ENCODE peak calls at places on chromosomes 5 and 9, in ten cellular contexts. One of them, this sample, is unnamed.

GRCh38 chr5:118552731-118553360 is 435.5 kb downstream of the DTWD2 start:
- DNase-seq in body of pancreas: no peak
- DNase-seq in HT1080: no peak
- DNase-seq in mammary epithelial cell: no peak
- DNase-seq in Kasumi-1: no peak
- DNase-seq in retinal pigment epithelial cell: no peak
- DNase-seq in astrocyte of the spinal cord: no peak
- DNase-seq in neural progenitor cell: no peak
- DNase-seq in activated CD4-positive, alpha-beta T cell treated with anti-CD3 and anti-CD28 coated beads for 48 hours: no peak
- DNase-seq in mesothelial cell of epicardium: no peak
- DNase-seq in this sample: no peak

GRCh38 chr5:154478224-154478565 is at the start of gene HAND1:
- DNase-seq in body of pancreas: peak; percentile 59
- DNase-seq in HT1080: no peak
- DNase-seq in mammary epithelial cell: no peak
- DNase-seq in Kasumi-1: no peak
- DNase-seq in retinal pigment epithelial cell: no peak
- DNase-seq in astrocyte of the spinal cord: no peak
- DNase-seq in neural progenitor cell: peak; percentile 92
- DNase-seq in activated CD4-positive, alpha-beta T cell treated with anti-CD3 and anti-CD28 coated beads for 48 hours: no peak
- DNase-seq in mesothelial cell of epicardium: peak; percentile 83
- DNase-seq in this sample: peak; percentile 55

GRCh38 chr5:119919279-119919678 is 289.9 kb downstream of the FAM170A start:
- DNase-seq in body of pancreas: no peak
- DNase-seq in HT1080: no peak
- DNase-seq in mammary epithelial cell: no peak
- DNase-seq in Kasumi-1: no peak
- DNase-seq in retinal pigment epithelial cell: no peak
- DNase-seq in astrocyte of the spinal cord: no peak
- DNase-seq in neural progenitor cell: no peak
- DNase-seq in activated CD4-positive, alpha-beta T cell treated with anti-CD3 and anti-CD28 coated beads for 48 hours: no peak
- DNase-seq in mesothelial cell of epicardium: no peak
- DNase-seq in this sample: no peak

GRCh38 chr9:126499005-126499910 is 114.5 kb upstream of the LMX1B start:
- DNase-seq in body of pancreas: peak; percentile 36
- DNase-seq in HT1080: peak; percentile 39
- DNase-seq in mammary epithelial cell: peak; percentile 30
- DNase-seq in Kasumi-1: peak; percentile 43
- DNase-seq in retinal pigment epithelial cell: no peak
- DNase-seq in astrocyte of the spinal cord: peak; percentile 55
- DNase-seq in neural progenitor cell: peak; percentile 84
- DNase-seq in activated CD4-positive, alpha-beta T cell treated with anti-CD3 and anti-CD28 coated beads for 48 hours: peak; percentile 48
- DNase-seq in mesothelial cell of epicardium: peak; percentile 73
- DNase-seq in this sample: no peak

GRCh38 chr9:116644099-116644688 is 42.9 kb upstream of the TRIM32 start:
- DNase-seq in body of pancreas: no peak
- DNase-seq in HT1080: no peak
- DNase-seq in mammary epithelial cell: no peak
- DNase-seq in Kasumi-1: no peak
- DNase-seq in retinal pigment epithelial cell: no peak
- DNase-seq in astrocyte of the spinal cord: peak; percentile 70
- DNase-seq in neural progenitor cell: no peak
- DNase-seq in activated CD4-positive, alpha-beta T cell treated with anti-CD3 and anti-CD28 coated beads for 48 hours: no peak
- DNase-seq in mesothelial cell of epicardium: no peak
- DNase-seq in this sample: no peak

GRCh38 chr5:129899454-129899853 is 4.8 kb upstream of the CHSY3 start:
- DNase-seq in body of pancreas: no peak
- DNase-seq in HT1080: no peak
- DNase-seq in mammary epithelial cell: peak; percentile 11
- DNase-seq in Kasumi-1: peak; percentile 34
- DNase-seq in retinal pigment epithelial cell: no peak
- DNase-seq in astrocyte of the spinal cord: peak; percentile 54
- DNase-seq in neural progenitor cell: no peak
- DNase-seq in activated CD4-positive, alpha-beta T cell treated with anti-CD3 and anti-CD28 coated beads for 48 hours: no peak
- DNase-seq in mesothelial cell of epicardium: no peak
- DNase-seq in this sample: peak; percentile 59

GRCh38 chr9:68637020-68637419 is 68.0 kb upstream of the PIP5K1B start:
- DNase-seq in body of pancreas: no peak
- DNase-seq in HT1080: no peak
- DNase-seq in mammary epithelial cell: no peak
- DNase-seq in Kasumi-1: no peak
- DNase-seq in retinal pigment epithelial cell: no peak
- DNase-seq in astrocyte of the spinal cord: no peak
- DNase-seq in neural progenitor cell: no peak
- DNase-seq in activated CD4-positive, alpha-beta T cell treated with anti-CD3 and anti-CD28 coated beads for 48 hours: no peak
- DNase-seq in mesothelial cell of epicardium: no peak
- DNase-seq in this sample: no peak

GRCh38 chr5:101306391-101307137 is 403.5 kb upstream of the ST8SIA4 start:
- DNase-seq in body of pancreas: no peak
- DNase-seq in HT1080: peak; percentile 28
- DNase-seq in mammary epithelial cell: no peak
- DNase-seq in Kasumi-1: no peak
- DNase-seq in retinal pigment epithelial cell: no peak
- DNase-seq in astrocyte of the spinal cord: peak; percentile 5
- DNase-seq in neural progenitor cell: no peak
- DNase-seq in activated CD4-positive, alpha-beta T cell treated with anti-CD3 and anti-CD28 coated beads for 48 hours: no peak
- DNase-seq in mesothelial cell of epicardium: no peak
- DNase-seq in this sample: no peak